ENCODE peak calls at places on chromosomes 2 and 18, in seven cellular contexts. K is naive thymus-derived CD4-positive, alpha-beta T cell; Z is GM12864; M is esophagus muscularis mucosa; I is fibroblast of pulmonary artery; V is mucosa of descending colon; R is spleen. N is an unnamed sample.

GRCh38 chr18:58870130-58870529 is 5.5 kb downstream of the ZNF532 start:
- DNase-seq in V (no peak), R (no peak), M (no peak), I (peak; percentile 42), K (no peak), Z (no peak), N (no peak)

GRCh38 chr18:39962546-39962945 is 1992.5 kb upstream of the PIK3C3 start:
- DNase-seq in I (no peak), K (no peak), Z (no peak), R (no peak), M (no peak), V (no peak), N (no peak)

GRCh38 chr2:45889053-45889452 is 237.6 kb downstream of the PRKCE start:
- DNase-seq in I (peak; percentile 13), K (peak; percentile 76), Z (peak; percentile 58), V (no peak), M (no peak), R (peak; percentile 83), N (no peak)

GRCh38 chr2:42492691-42493467 is 903 bp downstream of the KCNG3 start:
- DNase-seq in M (no peak), V (peak; percentile 50), I (no peak), K (peak; percentile 40), R (peak; percentile 76), Z (no peak), N (peak; percentile 41)

GRCh38 chr18:74652392-74652988 is 54.8 kb downstream of the ZNF407 start:
- DNase-seq in Z (no peak), I (peak; percentile 77), R (no peak), V (peak; percentile 18), K (peak; percentile 16), M (no peak), N (no peak)

GRCh38 chr2:52260904-52261303 is 1229.0 kb upstream of the NRXN1 start:
- DNase-seq in V (no peak), R (no peak), Z (no peak), I (peak; percentile 61), K (no peak), M (no peak), N (no peak)

GRCh38 chr2:210170442-210171303 is 536 bp downstream of the KANSL1L start:
- DNase-seq in I (peak; percentile 97), R (peak; percentile 98), M (peak; percentile 99), K (peak; percentile 95), V (peak; percentile 97), Z (peak; percentile 82), N (peak; percentile 97)

GRCh38 chr2:172239944-172240590 is 137.4 kb upstream of the DLX2 start:
- DNase-seq in R (no peak), I (peak; percentile 54), K (no peak), M (no peak), V (no peak), Z (no peak), N (no peak)

GRCh38 chr2:160343404-160343803 is 143.3 kb upstream of the ITGB6 start:
- DNase-seq in I (no peak), Z (no peak), M (no peak), K (no peak), V (no peak), R (no peak), N (no peak)

DNA sequence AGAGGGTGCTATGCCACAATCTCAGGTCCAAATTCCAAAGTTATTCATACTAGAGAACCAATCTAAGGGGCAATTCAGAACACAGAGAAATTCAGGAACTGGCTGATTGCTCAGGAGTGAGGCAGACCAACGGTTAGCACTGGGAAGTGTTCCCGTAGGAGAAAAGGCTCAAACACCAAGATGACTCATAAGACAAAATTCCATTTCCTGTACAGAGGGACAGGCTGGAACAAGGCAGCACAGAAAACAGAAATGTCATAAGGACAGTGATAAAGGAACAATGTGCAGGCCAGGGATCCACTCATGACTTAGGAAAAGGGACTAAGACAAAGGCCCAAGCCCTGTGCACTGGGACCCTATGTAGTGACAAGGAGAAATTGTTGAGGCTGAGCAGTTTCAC is 54.2 kb downstream of the PDE1A start:
- DNase-seq in I (peak; percentile 91), R (no peak), Z (no peak), K (no peak), V (peak; percentile 46), M (no peak), N (no peak)
- H3K4me3 ChIP-seq in I (no peak overlapping the region), R (no peak overlapping the region), Z (no peak overlapping the region), K (no peak overlapping the region), V (no peak overlapping the region), M (no peak overlapping the region), N (no peak overlapping the region)

GRCh38 chr2:38076250-38076709 is 329 bp upstream of the CYP1B1 start:
- DNase-seq in V (peak; percentile 57), M (no peak), I (peak; percentile 82), K (no peak), R (peak; percentile 88), Z (no peak), N (peak; percentile 83)
- H3K4me3 ChIP-seq in V (no peak overlapping the region), M (peak overlapping the region; percentile 59), I (peak overlapping the region; percentile 46), K (no peak overlapping the region), R (peak overlapping the region; percentile 52), Z (peak overlapping the region; percentile 53), N (peak overlapping the region; percentile 66)

DNA sequence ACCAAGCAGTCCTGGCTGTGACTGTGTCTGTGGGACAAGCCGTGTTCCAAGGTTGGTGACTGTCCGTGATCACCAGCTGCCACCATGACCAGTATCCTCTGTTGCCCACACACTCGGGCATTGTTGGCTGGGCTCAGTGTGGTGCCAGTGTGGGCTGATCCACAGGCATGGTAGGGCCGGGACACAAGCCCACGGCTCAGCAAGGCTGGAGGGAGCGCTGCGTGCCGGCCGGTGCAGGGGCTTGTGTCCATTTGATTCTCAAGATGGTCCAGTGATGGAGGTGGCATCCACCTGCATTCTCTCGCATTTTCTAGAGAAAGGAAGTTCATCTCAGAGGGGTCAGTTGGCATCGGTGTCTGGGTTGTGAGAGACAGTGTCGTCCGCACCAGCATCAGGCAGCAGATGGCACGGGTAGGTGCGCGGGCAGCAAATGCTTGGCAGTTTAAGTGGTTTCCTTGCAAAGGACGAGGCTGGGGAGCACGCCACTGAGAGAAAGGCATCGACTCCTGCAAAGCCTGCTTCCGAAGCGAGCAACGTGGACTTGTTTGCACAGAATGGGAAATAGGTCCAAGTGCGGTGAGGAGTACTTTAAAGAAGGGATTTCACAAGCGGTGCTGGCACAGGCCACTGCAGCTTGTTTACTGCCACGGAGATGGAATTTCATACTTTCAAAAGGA is 20.9 kb downstream of the TWIST2 start:
- DNase-seq in M (peak; percentile 96), K (no peak), I (peak; percentile 74), R (peak; percentile 67), Z (no peak), V (no peak), N (peak; percentile 85)
- H3K4me3 ChIP-seq in M (no peak overlapping the region), K (no peak overlapping the region), I (no peak overlapping the region), R (no peak overlapping the region), Z (no peak overlapping the region), V (no peak overlapping the region), N (no peak overlapping the region)

GRCh38 chr2:96464651-96465050 is 40.5 kb downstream of the NEURL3 start:
- DNase-seq in V (no peak), Z (no peak), K (no peak), I (no peak), M (peak; percentile 75), R (no peak), N (no peak)

GRCh38 chr2:96470089-96470488 is 35.1 kb downstream of the NEURL3 start:
- DNase-seq in Z (no peak), M (no peak), I (no peak), R (no peak), K (no peak), V (no peak), N (no peak)

GRCh38 chr2:96468904-96469303 is 36.3 kb downstream of the NEURL3 start:
- DNase-seq in R (no peak), Z (no peak), I (no peak), K (no peak), V (no peak), M (no peak), N (no peak)

GRCh38 chr2:96471772-96472171 is 33.4 kb downstream of the NEURL3 start:
- DNase-seq in M (no peak), V (no peak), I (no peak), Z (no peak), R (no peak), K (no peak), N (no peak)

DNA sequence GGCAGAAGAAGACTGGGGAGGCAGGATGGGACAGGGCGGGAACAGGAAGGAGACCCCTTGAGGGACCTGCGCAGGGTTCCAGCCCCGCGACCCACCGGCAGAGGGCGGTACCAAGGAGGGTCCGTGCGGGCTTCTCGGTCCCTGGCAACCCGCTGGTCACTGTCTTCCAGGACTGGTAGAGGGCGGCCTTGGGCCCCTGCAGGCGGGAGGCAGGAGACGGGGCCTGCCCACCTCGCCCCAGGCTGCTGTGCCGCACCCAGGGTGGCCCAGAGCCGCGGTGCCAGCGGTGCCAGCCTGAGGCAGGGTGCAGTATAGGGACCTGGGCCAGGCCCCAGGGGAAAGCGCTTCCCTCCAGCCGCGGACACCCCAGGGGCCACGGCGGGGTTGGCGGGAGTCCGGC is 34.5 kb downstream of the NEURL3 start:
- DNase-seq in M (no peak), I (peak; percentile 29), Z (no peak), V (peak; percentile 73), R (peak; percentile 82), K (peak; percentile 17), N (no peak)
- H3K4me3 ChIP-seq in M (peak overlapping the region; percentile 22), I (peak overlapping the region; percentile 14), Z (no peak overlapping the region), V (no peak overlapping the region), R (no peak overlapping the region), K (no peak overlapping the region), N (no peak overlapping the region)

DNA sequence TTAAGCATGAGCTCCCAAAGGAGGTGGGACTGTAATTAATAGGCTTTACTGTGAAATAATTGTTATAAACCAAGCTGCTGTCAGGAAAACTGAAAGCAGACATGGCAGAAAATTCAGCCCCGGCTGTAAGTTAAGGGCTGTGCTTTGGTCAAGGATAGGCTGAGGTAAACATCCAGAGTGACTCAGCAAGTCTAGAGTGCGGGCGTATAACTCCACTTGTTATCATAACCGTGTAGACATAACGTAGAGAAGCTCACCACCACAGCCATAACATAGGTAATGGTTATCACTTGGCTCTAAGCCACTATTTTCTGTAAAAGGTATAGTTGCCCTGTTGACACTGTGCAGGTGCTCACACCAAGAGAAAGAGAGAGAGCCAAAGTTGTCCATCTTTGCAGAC is 316.8 kb downstream of the DCDC2C start:
- DNase-seq in K (no peak), R (no peak), Z (no peak), I (peak; percentile 0), M (no peak), V (no peak), N (no peak)
- H3K4me3 ChIP-seq in K (no peak overlapping the region), R (no peak overlapping the region), Z (no peak overlapping the region), I (no peak overlapping the region), M (no peak overlapping the region), V (no peak overlapping the region), N (no peak overlapping the region)

GRCh38 chr2:47504174-47504810 is 101.3 kb downstream of the MSH2 start:
- DNase-seq in K (no peak), Z (no peak), I (no peak), M (no peak), V (no peak), R (no peak), N (no peak)
- H3K4me3 ChIP-seq in K (no peak overlapping the region), Z (no peak overlapping the region), I (no peak overlapping the region), M (no peak overlapping the region), V (no peak overlapping the region), R (no peak overlapping the region), N (no peak overlapping the region)

N was measured in lung.